ENCODE peak calls at places on chromosome 3, in five cellular contexts. One of them, this sample, is unnamed.

GRCh38 chr3:79361748-79362378 is 405.9 kb downstream of the ROBO1 start:
- DNase-seq in ovary: no peak
- DNase-seq in nephron progenitor cell: peak; percentile 16
- DNase-seq in GM10248: peak; percentile 14
- DNase-seq in NCI-H2107: peak; percentile 39
- DNase-seq in this sample: no peak

GRCh38 chr3:160931474-160931873 is 173.7 kb downstream of the B3GALNT1 start:
- DNase-seq in NCI-H2107: no peak
- DNase-seq in GM10248: no peak
- DNase-seq in ovary: no peak
- DNase-seq in nephron progenitor cell: no peak
- DNase-seq in this sample: no peak

GRCh38 chr3:120646771-120647449 is 35.1 kb downstream of the HGD start:
- DNase-seq in nephron progenitor cell: no peak
- DNase-seq in ovary: no peak
- DNase-seq in NCI-H2107: no peak
- DNase-seq in GM10248: no peak
- DNase-seq in this sample: no peak

GRCh38 chr3:176807938-176808337 is 389.3 kb downstream of the TBL1XR1 start:
- DNase-seq in nephron progenitor cell: no peak
- DNase-seq in ovary: no peak
- DNase-seq in GM10248: no peak
- DNase-seq in NCI-H2107: no peak
- DNase-seq in this sample: no peak

GRCh38 chr3:155804298-155804697 is 1.8 kb downstream of the C3orf33 start:
- DNase-seq in ovary: no peak
- DNase-seq in NCI-H2107: no peak
- DNase-seq in GM10248: no peak
- DNase-seq in nephron progenitor cell: no peak
- DNase-seq in this sample: no peak

GRCh38 chr3:66803706-66804496 is 194.2 kb upstream of the KBTBD8 start:
- DNase-seq in ovary: no peak
- DNase-seq in NCI-H2107: no peak
- DNase-seq in nephron progenitor cell: no peak
- DNase-seq in GM10248: no peak
- DNase-seq in this sample: no peak

GRCh38 chr3:140250010-140250825 is 315.2 kb downstream of the CLSTN2 start:
- DNase-seq in nephron progenitor cell: no peak
- DNase-seq in ovary: no peak
- DNase-seq in NCI-H2107: no peak
- DNase-seq in GM10248: no peak
- DNase-seq in this sample: no peak

GRCh38 chr3:186425788-186426730 is 64.0 kb upstream of the DGKG start:
- DNase-seq in ovary: no peak
- DNase-seq in nephron progenitor cell: no peak
- DNase-seq in GM10248: no peak
- DNase-seq in NCI-H2107: no peak
- DNase-seq in this sample: no peak

GRCh38 chr3:14210843-14211594 is 32.4 kb downstream of the LSM3 start:
- DNase-seq in nephron progenitor cell: no peak
- DNase-seq in ovary: no peak
- DNase-seq in GM10248: no peak
- DNase-seq in NCI-H2107: no peak
- DNase-seq in this sample: no peak

GRCh38 chr3:61956236-61956635 is 394.9 kb downstream of the PTPRG start:
- DNase-seq in NCI-H2107: no peak
- DNase-seq in ovary: no peak
- DNase-seq in nephron progenitor cell: no peak
- DNase-seq in GM10248: no peak
- DNase-seq in this sample: no peak

GRCh38 chr3:194640829-194641228 is 7.6 kb upstream of the TMEM44 start:
- DNase-seq in GM10248: no peak
- DNase-seq in nephron progenitor cell: peak; percentile 37
- DNase-seq in ovary: no peak
- DNase-seq in NCI-H2107: no peak
- DNase-seq in this sample: peak; percentile 24

GRCh38 chr3:119831022-119831421 is 49.1 kb downstream of the NR1I2 start:
- DNase-seq in ovary: no peak
- DNase-seq in nephron progenitor cell: no peak
- DNase-seq in GM10248: no peak
- DNase-seq in NCI-H2107: no peak
- DNase-seq in this sample: no peak

GRCh38 chr3:41893977-41894376 is 67.9 kb downstream of the ULK4 start:
- DNase-seq in nephron progenitor cell: no peak
- DNase-seq in NCI-H2107: no peak
- DNase-seq in GM10248: peak; percentile 23
- DNase-seq in ovary: peak; percentile 25
- DNase-seq in this sample: no peak

GRCh38 chr3:168288511-168289268 is 193.0 kb upstream of the GOLIM4 start:
- DNase-seq in ovary: no peak
- DNase-seq in nephron progenitor cell: no peak
- DNase-seq in GM10248: no peak
- DNase-seq in NCI-H2107: no peak
- DNase-seq in this sample: no peak

GRCh38 chr3:142366434-142366833 is 81.4 kb downstream of the XRN1 start:
- DNase-seq in ovary: no peak
- DNase-seq in nephron progenitor cell: no peak
- DNase-seq in GM10248: peak; percentile 10
- DNase-seq in NCI-H2107: no peak
- DNase-seq in this sample: no peak

GRCh38 chr3:182214406-182214805 is 502.7 kb downstream of the SOX2 start:
- DNase-seq in ovary: no peak
- DNase-seq in GM10248: no peak
- DNase-seq in nephron progenitor cell: no peak
- DNase-seq in NCI-H2107: no peak
- DNase-seq in this sample: no peak

GRCh38 chr3:58035512-58035867 is 27.3 kb downstream of the FLNB start:
- DNase-seq in nephron progenitor cell: no peak
- DNase-seq in NCI-H2107: no peak
- DNase-seq in GM10248: no peak
- DNase-seq in ovary: no peak
- DNase-seq in this sample: no peak

GRCh38 chr3:175479175-175479574 is 620.0 kb downstream of the NAALADL2 start:
- DNase-seq in nephron progenitor cell: no peak
- DNase-seq in GM10248: no peak
- DNase-seq in ovary: no peak
- DNase-seq in NCI-H2107: no peak
- DNase-seq in this sample: no peak

GRCh38 chr3:12312010-12312409 is 23.1 kb downstream of the PPARG start:
- DNase-seq in GM10248: no peak
- DNase-seq in ovary: no peak
- DNase-seq in nephron progenitor cell: no peak
- DNase-seq in NCI-H2107: no peak
- DNase-seq in this sample: no peak

GRCh38 chr3:195574497-195575304 is 9.0 kb downstream of the APOD start:
- DNase-seq in nephron progenitor cell: no peak
- DNase-seq in GM10248: no peak
- DNase-seq in ovary: no peak
- DNase-seq in NCI-H2107: no peak
- DNase-seq in this sample: no peak

GRCh38 chr3:11532865-11533490 is 110.7 kb downstream of the VGLL4 start:
- DNase-seq in NCI-H2107: no peak
- DNase-seq in nephron progenitor cell: no peak
- DNase-seq in GM10248: no peak
- DNase-seq in ovary: peak; percentile 34
- DNase-seq in this sample: no peak

GRCh38 chr3:53137835-53138446 is 7.7 kb upstream of the RFT1 start:
- DNase-seq in ovary: no peak
- DNase-seq in GM10248: no peak
- DNase-seq in nephron progenitor cell: no peak
- DNase-seq in NCI-H2107: no peak
- DNase-seq in this sample: no peak

GRCh38 chr3:192571197-192571791 is 156.0 kb downstream of the FGF12 start:
- DNase-seq in GM10248: no peak
- DNase-seq in NCI-H2107: peak; percentile 51
- DNase-seq in nephron progenitor cell: peak; percentile 5
- DNase-seq in ovary: peak; percentile 55
- DNase-seq in this sample: no peak

GRCh38 chr3:37221407-37221806 is 47.0 kb upstream of the LRRFIP2 start:
- DNase-seq in nephron progenitor cell: no peak
- DNase-seq in GM10248: no peak
- DNase-seq in ovary: no peak
- DNase-seq in NCI-H2107: no peak
- DNase-seq in this sample: no peak

GRCh38 chr3:140924097-140924873 is 17.4 kb upstream of the SLC25A36 start:
- DNase-seq in NCI-H2107: no peak
- DNase-seq in nephron progenitor cell: no peak
- DNase-seq in GM10248: no peak
- DNase-seq in ovary: no peak
- DNase-seq in this sample: no peak